ENCODE peak calls at places on chromosomes 4 and X, in eight cellular contexts. K is DND-41; E is CD8-positive, alpha-beta memory T cell; Z is IMR-90; Y is endothelial cell of umbilical vein; C is psoas muscle; U is CD8-positive, alpha-beta T cell; I is lung. D is an unnamed sample.
A peak's percentile ranks its signal among the peaks of the same experiment; 100 is the strongest.

GRCh38 chr4:6509587-6509986 is 37.2 kb upstream of the PPP2R2C start:
- DNase-seq in K (no peak), E (no peak), Z (no peak), Y (no peak), C (no peak), U (no peak), I (no peak), D (no peak)

GRCh38 chr4:135508006-135508714 is 1306.6 kb upstream of the PABPC4L start:
- DNase-seq in K (no peak), E (no peak), Z (peak; percentile 86), Y (peak; percentile 67), C (no peak), U (no peak), I (no peak), D (no peak)

GRCh38 chr4:153564630-153565525 is 98.7 kb downstream of the TMEM131L start:
- DNase-seq in K (no peak), E (no peak), Z (peak; percentile 60), Y (no peak), C (peak; percentile 52), U (no peak), I (no peak), D (no peak)

GRCh38 chrX:77527233-77528001 is 80.2 kb downstream of the FGF16 start:
- DNase-seq in K (no peak), E (no peak), Z (no peak), Y (no peak), C (peak; percentile 50), U (no peak), I (no peak), D (no peak)

GRCh38 chr4:118102195-118102594 is 67.9 kb downstream of the NDST3 start:
- DNase-seq in K (no peak), E (no peak), Z (no peak), Y (no peak), C (no peak), U (no peak), I (no peak), D (no peak)

GRCh38 chr4:74283614-74284013 is 24.7 kb upstream of the EPGN start:
- DNase-seq in K (no peak), E (no peak), Z (peak; percentile 51), Y (no peak), C (no peak), U (no peak), I (no peak), D (no peak)

GRCh38 chr4:16253127-16253960 is 27.1 kb upstream of the TAPT1 start:
- DNase-seq in K (no peak), E (no peak), Z (peak; percentile 88), Y (no peak), C (no peak), U (no peak), I (peak; percentile 15), D (no peak)

GRCh38 chr4:94690851-94691254 is 66.9 kb upstream of the BMPR1B start:
- DNase-seq in K (no peak), E (no peak), Z (peak; percentile 51), Y (no peak), C (no peak), U (no peak), I (no peak), D (no peak)

GRCh38 chr4:76723373-76723772 is 174.6 kb downstream of the SOWAHB start:
- DNase-seq in K (no peak), E (no peak), Z (peak; percentile 63), Y (no peak), C (no peak), U (no peak), I (no peak), D (no peak)

GRCh38 chr4:135256111-135256510 is 1054.5 kb upstream of the PABPC4L start:
- DNase-seq in K (no peak), E (no peak), Z (peak; percentile 40), Y (no peak), C (no peak), U (no peak), I (no peak), D (no peak)

GRCh38 chrX:109777749-109778148 is 44.7 kb upstream of the ACSL4 start:
- DNase-seq in K (no peak), E (no peak), Z (no peak), Y (no peak), C (no peak), U (no peak), I (no peak), D (no peak)

GRCh38 chr4:55184600-55185523 is 59.5 kb upstream of the KDR start:
- DNase-seq in K (peak; percentile 19), E (no peak), Z (peak; percentile 66), Y (no peak), C (no peak), U (no peak), I (peak; percentile 42), D (no peak)

GRCh38 chr4:46432923-46433322 is 43.0 kb upstream of the GABRA2 start:
- DNase-seq in K (no peak), E (no peak), Z (peak; percentile 85), Y (no peak), C (no peak), U (no peak), I (no peak), D (no peak)

GRCh38 chrX:131366387-131366786 is 77.3 kb upstream of the IGSF1 start:
- DNase-seq in K (no peak), E (no peak), Z (no peak), Y (peak; percentile 0), C (no peak), U (no peak), I (no peak), D (no peak)

GRCh38 chr4:748461-748860 is 42.8 kb downstream of the PCGF3 start:
- DNase-seq in K (no peak), E (no peak), Z (no peak), Y (no peak), C (peak; percentile 25), U (no peak), I (no peak), D (no peak)

GRCh38 chr4:121307441-121308327 is 73.1 kb downstream of the QRFPR start:
- DNase-seq in K (peak; percentile 31), E (peak; percentile 25), Z (peak; percentile 34), Y (peak; percentile 24), C (no peak), U (peak; percentile 8), I (no peak), D (no peak)

GRCh38 chrX:13721819-13722527 is 12.4 kb downstream of the TRAPPC2 start:
- DNase-seq in K (no peak), E (no peak), Z (peak; percentile 86), Y (no peak), C (no peak), U (no peak), I (no peak), D (no peak)

GRCh38 chr4:39770969-39771724 is 73.2 kb downstream of the UBE2K start:
- DNase-seq in K (no peak), E (no peak), Z (no peak), Y (no peak), C (no peak), U (no peak), I (no peak), D (no peak)

GRCh38 chr4:37976991-37977470 is 16.8 kb downstream of the PTTG2 start:
- DNase-seq in K (peak; percentile 85), E (peak; percentile 77), Z (peak; percentile 51), Y (peak; percentile 51), C (peak; percentile 87), U (peak; percentile 72), I (peak; percentile 70), D (peak; percentile 59)

GRCh38 chrX:129779086-129779672 is 570 bp upstream of the SASH3 start:
- DNase-seq in K (no peak), E (no peak), Z (no peak), Y (no peak), C (peak; percentile 29), U (no peak), I (no peak), D (no peak)
- H3K4me3 ChIP-seq in K (peak overlapping the region; percentile 65), E (peak overlapping the region; percentile 84), Z (no peak overlapping the region), Y (no peak overlapping the region), C (no peak overlapping the region), U (peak overlapping the region; percentile 97), I (no peak overlapping the region), D (no peak overlapping the region)

DNA sequence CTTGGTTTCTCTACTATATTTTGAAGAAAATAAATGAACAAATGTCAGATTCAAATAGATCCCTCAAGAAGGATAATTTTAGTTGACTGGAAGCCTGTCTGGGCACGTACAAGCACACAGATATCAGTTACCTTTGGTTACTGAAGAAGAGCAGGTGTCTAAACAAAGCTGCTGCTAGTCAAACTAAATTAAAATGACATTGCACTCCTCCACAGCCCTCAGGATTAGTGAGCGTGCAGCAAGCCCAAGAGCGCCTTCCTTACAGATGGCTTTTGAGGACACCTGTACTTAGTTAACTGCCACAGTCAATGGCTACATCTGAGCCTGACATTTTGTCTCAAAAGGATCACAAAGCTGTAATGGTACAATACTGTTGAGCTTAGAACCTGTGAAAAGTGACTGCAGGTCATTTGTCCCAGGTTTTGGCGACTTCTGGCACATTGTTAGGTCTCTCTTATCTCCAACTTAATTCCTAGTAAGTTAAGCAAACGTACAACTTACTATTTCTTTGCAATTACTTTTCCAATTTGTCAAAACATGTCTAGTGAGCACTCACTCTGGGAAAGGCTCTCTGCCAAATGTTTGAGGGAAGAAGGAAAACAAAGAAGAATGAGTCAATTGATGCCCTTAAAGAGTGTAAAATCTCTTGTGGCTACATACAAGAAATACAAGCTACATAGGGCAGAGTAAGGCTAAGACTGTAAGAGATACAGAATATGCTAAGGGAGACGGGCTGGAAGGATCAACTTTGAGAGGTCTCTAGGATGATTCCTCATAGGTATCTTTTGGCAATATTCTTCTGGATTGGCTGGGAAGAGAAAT is 25.6 kb upstream of the DAPP1 start:
- DNase-seq in K (no peak), E (no peak), Z (no peak), Y (no peak), C (no peak), U (no peak), I (no peak), D (no peak)
- H3K27ac ChIP-seq in K (no peak overlapping the region), E (no peak overlapping the region), Z (no peak overlapping the region), Y (no peak overlapping the region), C (peak overlapping the region; percentile 88), U (no peak overlapping the region), I (no peak overlapping the region), D (peak overlapping the region; percentile 57)

DNA sequence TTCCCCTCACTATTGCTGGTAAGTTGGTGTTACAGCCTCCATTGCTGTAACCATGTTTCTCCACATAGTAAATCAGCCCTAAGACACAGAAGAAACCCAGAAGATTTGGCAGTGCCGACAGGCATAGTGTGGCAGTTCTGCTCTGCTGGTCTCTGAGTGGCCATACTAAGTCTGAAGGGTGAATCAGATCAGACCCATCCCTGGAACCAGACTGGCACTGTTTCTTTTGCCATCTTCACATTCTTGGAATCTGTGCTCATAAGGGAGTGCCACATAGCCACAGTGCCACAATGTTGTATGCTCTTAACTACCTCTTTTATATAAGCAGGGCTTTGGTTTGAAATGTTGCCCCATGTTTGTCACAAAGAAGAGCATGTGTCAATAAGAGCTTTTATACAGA is 128.3 kb downstream of the CBR4 start:
- DNase-seq in K (no peak), E (no peak), Z (no peak), Y (no peak), C (no peak), U (no peak), I (no peak), D (no peak)
- H3K4me1 ChIP-seq in K (no peaks in the 10 kb centered on the region), E (no peaks in the 10 kb centered on the region), Z (peaks cover 25% of the 10 kb centered on the region), Y (peaks cover 4% of the 10 kb centered on the region), C (peaks cover 68% of the 10 kb centered on the region), U (no peaks in the 10 kb centered on the region), I (peaks cover 18% of the 10 kb centered on the region), D (peaks cover 12% of the 10 kb centered on the region)

DNA sequence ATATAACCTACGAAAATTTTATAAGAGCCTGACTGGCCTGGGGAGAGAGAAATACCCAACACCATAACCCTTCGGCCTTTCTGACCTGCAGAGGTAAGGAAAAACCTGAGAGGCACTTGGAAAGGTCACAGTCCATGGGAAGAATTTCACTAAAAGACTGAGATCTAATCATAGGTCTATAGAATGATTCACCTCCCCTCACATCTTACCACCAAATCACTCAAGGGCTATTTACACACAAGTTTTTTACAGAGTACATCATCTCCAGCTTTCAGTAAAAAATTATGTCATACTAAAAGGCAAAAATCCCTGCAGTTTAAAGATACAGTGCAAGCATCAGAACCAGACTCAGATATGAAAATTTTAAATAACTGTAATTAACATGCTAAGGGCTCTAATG is 32.3 kb upstream of the SLC16A2 start:
- DNase-seq in K (no peak), E (no peak), Z (no peak), Y (no peak), C (no peak), U (no peak), I (no peak), D (no peak)
- H3K4me3 ChIP-seq in K (no peak overlapping the region), E (no peak overlapping the region), Z (no peak overlapping the region), Y (no peak overlapping the region), C (no peak overlapping the region), U (no peak overlapping the region), I (no peak overlapping the region), D (no peak overlapping the region)